ENCODE peak calls at places on chromosomes 6 and 20, in nine cellular contexts. G is H1, V is tibial nerve, A is MM.1S, S is A549, W is upper lobe of left lung, C is right lobe of liver, K is mucosa of descending colon, U is psoas muscle. X is an unnamed sample. For H3K4me1, the result is how much of the 10 kb centered on the place peaks cover.

GRCh38 chr6:77633993-77634392 is 18.8 kb upstream of the MEI4 start:
- DNase-seq in S (no peak), U (no peak), C (no peak), K (no peak), W (no peak), G (no peak), A (no peak), V (no peak), X (no peak)

GRCh38 chr6:149991838-149992237 is 28.1 kb downstream of the ULBP1 start:
- DNase-seq in S (no peak), W (no peak), C (no peak), A (no peak), V (no peak), G (no peak), K (no peak), U (no peak), X (no peak)

GRCh38 chr6:124795879-124796838 is 166.1 kb upstream of the RNF217 start:
- DNase-seq in C (no peak), K (no peak), G (peak), S (peak), V (peak), U (peak), W (no peak), A (peak), X (no peak)

GRCh38 chr20:51335329-51335841 is 207.1 kb downstream of the NFATC2 start:
- DNase-seq in W (no peak), C (no peak), U (no peak), S (peak), A (no peak), G (no peak), K (no peak), V (no peak), X (no peak)

GRCh38 chr6:79230149-79230548 is 4.3 kb downstream of the HMGN3 start:
- DNase-seq in V (no peak), K (no peak), U (no peak), A (no peak), G (no peak), W (no peak), S (no peak), C (no peak), X (no peak)

GRCh38 chr6:26339612-26340011 is 25.4 kb upstream of the BTN3A2 start:
- DNase-seq in V (no peak), S (no peak), G (no peak), A (peak), W (no peak), C (no peak), K (no peak), U (no peak), X (no peak)

GRCh38 chr6:31927242-31927867 is at the start of gene C2:
- DNase-seq in C (peak), V (no peak), K (no peak), G (no peak), S (no peak), W (peak), A (no peak), U (no peak), X (no peak)

GRCh38 chr20:11791316-11792228 is 126.1 kb upstream of the BTBD3 start:
- DNase-seq in K (no peak), W (no peak), A (no peak), U (no peak), V (no peak), G (no peak), S (peak), C (no peak), X (no peak)

GRCh38 chr20:571754-572331 is 28.3 kb upstream of the CSNK2A1 start:
- DNase-seq in K (peak), C (no peak), A (no peak), V (peak), S (no peak), W (peak), U (peak), G (peak), X (peak)

GRCh38 chr6:7820288-7820835 is 90.2 kb downstream of the TXNDC5 start:
- DNase-seq in U (no peak), V (no peak), S (no peak), A (no peak), W (no peak), C (no peak), K (no peak), G (no peak), X (no peak)

GRCh38 chr6:44298864-44299263 is 14.3 kb downstream of the AARS2 start:
- DNase-seq in A (no peak), K (no peak), G (no peak), V (no peak), U (no peak), W (no peak), S (no peak), C (no peak), X (no peak)

GRCh38 chr20:41064377-41064776 is 35.8 kb downstream of the TOP1 start:
- DNase-seq in K (no peak), C (no peak), U (no peak), S (no peak), W (no peak), G (no peak), A (no peak), V (no peak), X (no peak)

GRCh38 chr20:51695574-51696303 is 72.5 kb downstream of the ATP9A start:
- DNase-seq in S (peak), K (no peak), C (no peak), A (no peak), G (no peak), U (no peak), W (no peak), V (no peak), X (no peak)

GRCh38 chr6:69416739-69417138 is 380.1 kb downstream of the LMBRD1 start:
- DNase-seq in K (no peak), C (no peak), W (no peak), S (no peak), V (no peak), A (no peak), U (no peak), G (no peak), X (no peak)

GRCh38 chr20:17202668-17203067 is 24.2 kb upstream of the PCSK2 start:
- DNase-seq in G (peak), S (no peak), W (no peak), K (no peak), U (no peak), C (no peak), A (no peak), V (no peak), X (no peak)

GRCh38 chr6:15109338-15110090 is 136.4 kb upstream of the JARID2 start:
- DNase-seq in W (peak), G (no peak), K (no peak), V (no peak), S (no peak), A (no peak), C (no peak), U (no peak), X (no peak)

GRCh38 chr6:63214816-63215215 is 3.5 kb downstream of the FKBP1C start:
- DNase-seq in C (no peak), S (no peak), U (no peak), W (no peak), K (no peak), A (no peak), V (no peak), G (no peak), X (no peak)

GRCh38 chr6:169654590-169655391 is 47.0 kb downstream of the WDR27 start:
- DNase-seq in V (peak), S (peak), W (peak), G (no peak), C (no peak), U (peak), A (no peak), K (peak), X (peak)

GRCh38 chr6:31971279-31971992 is 502 bp downstream of the DXO start:
- DNase-seq in C (no peak), G (peak), V (no peak), A (no peak), U (no peak), S (no peak), K (no peak), W (no peak), X (peak)

GRCh38 chr6:25872804-25873203 is 1.2 kb downstream of the SLC17A3 start:
- DNase-seq in V (no peak), G (no peak), K (no peak), U (no peak), A (no peak), W (no peak), S (no peak), C (no peak), X (no peak)

GRCh38 chr6:153729189-153729588 is 309.9 kb upstream of the OPRM1 start:
- DNase-seq in S (no peak), C (no peak), V (no peak), G (no peak), K (no peak), W (no peak), U (no peak), A (no peak), X (no peak)

GRCh38 chr6:24558516-24558915 is 63.7 kb downstream of the ALDH5A1 start:
- DNase-seq in K (no peak), V (no peak), C (no peak), U (no peak), S (no peak), G (no peak), W (no peak), A (no peak), X (no peak)

GRCh38 chr6:14396826-14397517 is 279.4 kb downstream of the CD83 start:
- DNase-seq in G (peak), C (no peak), W (peak), K (peak), S (no peak), A (no peak), V (no peak), U (peak), X (peak)

GRCh38 chr6:96059586-96059985 is 43.8 kb downstream of the FUT9 start:
- DNase-seq in G (no peak), C (no peak), U (no peak), V (no peak), A (no peak), S (no peak), K (no peak), W (no peak), X (no peak)

GRCh38 chr6:108117427-108118358 is 43.2 kb upstream of the OSTM1 start:
- DNase-seq in K (peak), S (peak), U (peak), G (peak), C (peak), V (no peak), A (peak), W (peak), X (peak)

GRCh38 chr6:170156448-170157375 is 134.2 kb downstream of the DLL1 start:
- DNase-seq in V (no peak), U (peak), C (peak), A (no peak), W (no peak), K (no peak), S (no peak), G (no peak), X (no peak)

GRCh38 chr6:170022291-170022722 is 268.6 kb downstream of the DLL1 start:
- DNase-seq in W (peak), V (no peak), C (no peak), U (no peak), K (no peak), S (no peak), G (no peak), A (no peak), X (no peak)

GRCh38 chr6:3825851-3826581 is 23.2 kb upstream of the FAM50B start:
- DNase-seq in C (peak), K (peak), W (peak), S (peak), U (peak), A (no peak), G (no peak), V (peak), X (no peak)

GRCh38 chr20:45487231-45487635 is 17.7 kb downstream of the WFDC2 start:
- DNase-seq in K (no peak), W (no peak), A (no peak), V (no peak), G (peak), U (no peak), S (no peak), C (no peak), X (no peak)

GRCh38 chr20:3068075-3068474 is 3.3 kb upstream of the OXT start:
- DNase-seq in V (no peak), K (no peak), C (no peak), U (no peak), W (no peak), G (no peak), S (no peak), A (no peak), X (no peak)

GRCh38 chr6:100460650-100461204 is 4.0 kb downstream of the SIM1 start:
- DNase-seq in G (peak), V (no peak), K (no peak), C (no peak), A (no peak), S (peak), U (no peak), W (no peak), X (no peak)

GRCh38 chr6:35216412-35216732 is 2.6 kb downstream of the SCUBE3 start:
- DNase-seq in A (no peak), S (no peak), K (no peak), W (no peak), U (no peak), G (no peak), C (no peak), V (no peak), X (no peak)

GRCh38 chr6:23454090-23454998 is 671.7 kb upstream of the NRSN1 start:
- DNase-seq in K (no peak), G (no peak), W (no peak), U (no peak), V (no peak), S (peak), C (no peak), A (no peak), X (no peak)

GRCh38 chr6:140857734-140858380 is 1274.9 kb upstream of the GJE1 start:
- DNase-seq in W (no peak), U (no peak), V (peak), K (no peak), A (no peak), S (peak), G (no peak), C (no peak), X (no peak)

GRCh38 chr6:31498748-31499147 is 803 bp downstream of the MICB start:
- DNase-seq in G (peak), S (no peak), W (peak), V (no peak), C (no peak), U (no peak), K (peak), A (no peak), X (no peak)

GRCh38 chr20:43058077-43058476 is 131.6 kb downstream of the PTPRT start:
- DNase-seq in S (no peak), V (no peak), K (no peak), U (no peak), A (no peak), G (no peak), W (no peak), C (no peak), X (no peak)

GRCh38 chr6:124722479-124722878 is 239.8 kb upstream of the RNF217 start:
- DNase-seq in U (no peak), W (no peak), S (no peak), V (no peak), A (no peak), K (no peak), G (no peak), C (no peak), X (no peak)

GRCh38 chr6:50845499-50846108 is 26.9 kb downstream of the TFAP2B start:
- DNase-seq in C (no peak), A (no peak), V (no peak), S (no peak), K (no peak), G (peak), W (no peak), U (no peak), X (no peak)

DNA sequence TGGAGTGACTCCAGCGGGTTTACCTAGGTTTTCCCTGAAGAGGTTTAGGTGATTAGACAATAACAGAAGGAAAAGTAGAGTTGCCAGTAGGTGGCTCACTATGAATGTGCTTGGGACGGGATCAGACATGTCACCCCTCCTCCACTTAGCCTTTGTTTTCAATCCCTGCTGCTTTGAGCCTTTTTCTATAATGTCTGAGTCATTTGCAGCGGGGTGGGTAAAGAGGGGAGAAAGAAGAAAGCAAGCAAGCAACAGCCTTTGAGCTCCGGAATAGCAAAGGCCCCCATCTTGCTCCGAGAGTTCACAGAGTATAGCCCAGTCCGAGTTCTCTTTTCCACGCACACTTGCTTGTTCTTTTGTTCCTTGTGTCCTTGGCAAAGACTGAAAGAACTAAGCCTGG is 129.1 kb downstream of the PACRG start:
- DNase-seq in V (peak), K (no peak), A (no peak), S (peak), U (no peak), C (no peak), G (no peak), W (no peak), X (no peak)
- H3K4me3 ChIP-seq in V (no peak), K (no peak), A (no peak), S (no peak), U (peak), C (no peak), G (peak), W (no peak), X (no peak)

DNA sequence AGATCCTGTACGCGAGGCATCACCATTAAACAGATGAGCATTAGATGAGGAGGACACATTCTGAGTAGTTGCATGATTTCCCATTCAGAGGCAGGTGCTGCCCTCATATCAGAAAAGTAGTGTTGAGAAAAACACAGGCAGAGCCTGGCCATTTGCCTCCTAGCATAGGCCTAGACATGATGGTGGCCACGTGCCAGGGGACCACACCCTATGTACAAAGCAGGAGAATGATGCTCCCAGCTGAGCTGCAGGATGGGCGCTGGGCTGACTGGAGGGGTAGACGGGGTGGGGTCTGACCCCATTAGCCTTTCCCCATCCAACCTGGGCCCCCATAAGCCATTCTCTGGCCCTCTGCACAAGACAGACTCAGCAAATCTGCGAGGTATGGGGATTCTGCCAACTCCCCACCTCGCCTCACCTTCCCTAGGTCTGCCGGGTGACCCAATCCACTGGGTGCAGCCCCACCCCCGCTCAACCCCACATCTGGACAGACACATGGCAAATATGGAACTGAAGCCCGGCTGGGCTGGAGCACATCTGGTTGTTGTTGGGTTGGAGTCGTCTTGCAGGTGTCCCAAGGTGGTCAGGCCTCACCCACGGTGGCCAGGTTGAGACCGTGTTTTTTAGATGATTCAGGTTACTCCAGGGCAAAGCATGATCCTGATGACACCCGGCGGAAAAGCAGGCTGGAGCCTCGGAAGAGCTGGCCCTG is 13.9 kb downstream of the PI16 start:
- DNase-seq in K (no peak), C (no peak), S (no peak), A (no peak), V (peak), G (no peak), W (no peak), U (peak), X (no peak)
- H3K4me1 ChIP-seq in K (under half), C (under half), S (under half), A (under half), V (under half), G (under half), W (under half), U (under half), X (under half)

GRCh38 chr6:146041282-146041681 is 12.4 kb downstream of the GRM1 start:
- DNase-seq in U (no peak), G (peak), A (peak), V (no peak), C (no peak), K (no peak), W (no peak), S (peak), X (no peak)
- TF ChIP-seq CTCF in U (no peak), G (peak), A (peak), V (no peak), C (no peak), K (no peak), W (no peak), S (peak), X (no peak)

DNA sequence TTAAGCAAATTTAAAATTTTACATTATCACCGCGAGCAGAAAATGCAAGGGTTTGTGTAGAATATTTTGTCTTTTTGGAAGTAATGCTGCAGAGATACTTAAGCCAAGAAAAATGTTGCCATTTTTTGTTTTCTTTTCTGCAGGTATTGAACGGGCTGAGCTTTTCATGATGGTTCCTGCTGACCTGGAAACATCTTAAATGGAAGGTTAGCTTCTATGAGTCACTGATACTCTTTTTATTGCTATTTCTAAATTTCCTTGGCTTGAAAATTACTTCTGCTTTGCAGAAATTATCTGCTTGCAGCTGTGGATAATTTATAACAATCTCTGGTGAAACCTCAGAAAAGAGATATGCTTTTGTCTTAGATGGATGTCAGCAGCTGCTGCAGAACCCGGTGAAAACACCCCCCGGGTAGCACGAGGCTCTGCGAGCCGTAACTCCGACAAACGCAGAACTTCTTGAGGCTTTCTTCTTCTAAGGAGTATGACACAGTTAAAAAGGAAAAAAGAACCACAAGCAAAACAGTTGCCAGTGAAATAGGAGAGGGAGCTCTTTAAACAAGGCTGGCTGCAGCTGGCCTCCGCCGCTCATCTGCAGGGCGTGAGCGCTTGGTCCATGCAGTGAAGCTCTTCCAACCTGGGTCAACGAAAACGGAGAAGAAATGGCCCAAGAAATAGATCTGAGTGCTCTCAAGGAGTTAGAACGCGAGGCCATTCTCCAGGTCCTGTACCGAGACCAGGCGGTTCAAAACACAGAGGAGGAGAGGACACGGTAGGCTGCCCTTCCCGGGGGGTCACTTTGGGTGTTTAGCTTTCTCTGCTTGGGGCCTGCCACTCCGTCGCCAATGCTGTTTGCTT is 13.0 kb downstream of the SYTL3 start:
- DNase-seq in S (no peak), A (no peak), V (no peak), W (no peak), C (no peak), U (peak), G (no peak), K (no peak), X (no peak)
- H3K4me3 ChIP-seq in S (no peak), A (no peak), V (no peak), W (no peak), C (no peak), U (peak), G (no peak), K (no peak), X (peak)

GRCh38 chr20:38330638-38331037 is 15.6 kb upstream of the LBP start:
- DNase-seq in U (no peak), W (no peak), G (no peak), K (no peak), A (no peak), V (no peak), S (no peak), C (peak), X (no peak)
- H3K4me1 ChIP-seq in U (under half), W (under half), G (under half), K (under half), A (under half), V (under half), S (under half), C (under half), X (under half)

GRCh38 chr20:25083773-25084615 is 2.1 kb upstream of the VSX1 start:
- DNase-seq in S (no peak), C (no peak), W (no peak), V (no peak), G (no peak), A (no peak), K (no peak), U (peak), X (no peak)
- TF ChIP-seq CTCF in S (no peak), C (peak), W (no peak), V (no peak), G (no peak), A (peak), K (no peak), U (no peak), X (no peak)

X was measured in Peyer's patch.